ENCODE peak calls at places on chromosomes 4 and X, in five cellular contexts. One of them, this sample, is unnamed. For H3K4me1, the result is how much of the 10 kb centered on the place peaks cover.

GRCh38 chr4:16573181-16573580 is 325.3 kb downstream of the LDB2 start:
- DNase-seq in fibroblast of lung: peak
- DNase-seq in K562: no peak
- DNase-seq in astrocyte: peak
- DNase-seq in MM.1S: no peak
- DNase-seq in this sample: peak

GRCh38 chr4:85028910-85029309 is 62.4 kb upstream of the WDFY3 start:
- DNase-seq in fibroblast of lung: peak
- DNase-seq in K562: peak
- DNase-seq in astrocyte: peak
- DNase-seq in MM.1S: no peak
- DNase-seq in this sample: peak

GRCh38 chrX:5236096-5236495 is 992.6 kb downstream of the NLGN4X start:
- DNase-seq in fibroblast of lung: no peak
- DNase-seq in K562: no peak
- DNase-seq in astrocyte: no peak
- DNase-seq in MM.1S: peak
- DNase-seq in this sample: no peak

GRCh38 chr4:136927172-136927571 is 605.1 kb downstream of the PCDH18 start:
- DNase-seq in fibroblast of lung: peak
- DNase-seq in K562: no peak
- DNase-seq in astrocyte: peak
- DNase-seq in MM.1S: no peak
- DNase-seq in this sample: peak

GRCh38 chr4:186931519-186931918 is 207.9 kb upstream of the FAT1 start:
- DNase-seq in fibroblast of lung: peak
- DNase-seq in K562: no peak
- DNase-seq in astrocyte: peak
- DNase-seq in MM.1S: no peak
- DNase-seq in this sample: peak

GRCh38 chrX:17374619-17375360 is at the start of gene NHS:
- DNase-seq in fibroblast of lung: peak
- DNase-seq in K562: peak
- DNase-seq in astrocyte: peak
- DNase-seq in MM.1S: no peak
- DNase-seq in this sample: peak

GRCh38 chr4:75338352-75338880 is 175.8 kb downstream of the RCHY1 start:
- DNase-seq in fibroblast of lung: no peak
- DNase-seq in K562: no peak
- DNase-seq in astrocyte: no peak
- DNase-seq in MM.1S: no peak
- DNase-seq in this sample: no peak

GRCh38 chrX:48083212-48083611 is 11.8 kb upstream of the ZNF630 start:
- DNase-seq in fibroblast of lung: peak
- DNase-seq in K562: peak
- DNase-seq in astrocyte: peak
- DNase-seq in MM.1S: peak
- DNase-seq in this sample: peak

GRCh38 chr4:88672987-88673386 is 24.6 kb downstream of the NAP1L5 start:
- DNase-seq in fibroblast of lung: peak
- DNase-seq in K562: peak
- DNase-seq in astrocyte: no peak
- DNase-seq in MM.1S: peak
- DNase-seq in this sample: peak

GRCh38 chrX:152958047-152958446 is 35.9 kb downstream of the PNMA5 start:
- DNase-seq in fibroblast of lung: no peak
- DNase-seq in K562: no peak
- DNase-seq in astrocyte: peak
- DNase-seq in MM.1S: no peak
- DNase-seq in this sample: peak
- H3K4me2 ChIP-seq in fibroblast of lung: no peak
- H3K4me2 ChIP-seq in K562: peak
- H3K4me2 ChIP-seq in astrocyte: peak
- H3K4me2 ChIP-seq in MM.1S: no peak
- H3K4me2 ChIP-seq in this sample: peak

GRCh38 chrX:69306063-69306404 is 140.8 kb upstream of the PJA1 start:
- DNase-seq in fibroblast of lung: no peak
- DNase-seq in K562: no peak
- DNase-seq in astrocyte: no peak
- DNase-seq in MM.1S: no peak
- DNase-seq in this sample: no peak

GRCh38 chrX:69307029-69307428 is 141.8 kb upstream of the PJA1 start:
- DNase-seq in fibroblast of lung: no peak
- DNase-seq in K562: no peak
- DNase-seq in astrocyte: no peak
- DNase-seq in MM.1S: no peak
- DNase-seq in this sample: no peak

GRCh38 chrX:69309074-69309792 is 144.0 kb upstream of the PJA1 start:
- DNase-seq in fibroblast of lung: no peak
- DNase-seq in K562: no peak
- DNase-seq in astrocyte: no peak
- DNase-seq in MM.1S: no peak
- DNase-seq in this sample: no peak

GRCh38 chrX:69307736-69308135 is 142.5 kb upstream of the PJA1 start:
- DNase-seq in fibroblast of lung: no peak
- DNase-seq in K562: no peak
- DNase-seq in astrocyte: no peak
- DNase-seq in MM.1S: no peak
- DNase-seq in this sample: no peak

GRCh38 chrX:69305333-69306062 is 140.2 kb upstream of the PJA1 start:
- DNase-seq in fibroblast of lung: no peak
- DNase-seq in K562: no peak
- DNase-seq in astrocyte: no peak
- DNase-seq in MM.1S: no peak
- DNase-seq in this sample: peak
- H3K27ac ChIP-seq in fibroblast of lung: no peak
- H3K27ac ChIP-seq in K562: no peak
- H3K27ac ChIP-seq in astrocyte: no peak
- H3K27ac ChIP-seq in MM.1S: no peak
- H3K27ac ChIP-seq in this sample: no peak

GRCh38 chr4:113499166-113499565 is 262.4 kb downstream of the CAMK2D start:
- DNase-seq in fibroblast of lung: no peak
- DNase-seq in K562: no peak
- DNase-seq in astrocyte: no peak
- DNase-seq in MM.1S: no peak
- DNase-seq in this sample: no peak
- H3K4me1 ChIP-seq in fibroblast of lung: under half
- H3K4me1 ChIP-seq in K562: under half
- H3K4me1 ChIP-seq in astrocyte: under half
- H3K4me1 ChIP-seq in MM.1S: under half
- H3K4me1 ChIP-seq in this sample: under half

GRCh38 chr4:142474398-142475087 is 371.6 kb downstream of the INPP4B start:
- DNase-seq in fibroblast of lung: no peak
- DNase-seq in K562: no peak
- DNase-seq in astrocyte: peak
- DNase-seq in MM.1S: peak
- DNase-seq in this sample: peak
- H3K4me2 ChIP-seq in fibroblast of lung: no peak
- H3K4me2 ChIP-seq in K562: no peak
- H3K4me2 ChIP-seq in astrocyte: no peak
- H3K4me2 ChIP-seq in MM.1S: peak
- H3K4me2 ChIP-seq in this sample: no peak

GRCh38 chr4:82045267-82045666 is 328.5 kb downstream of the HNRNPD start:
- DNase-seq in fibroblast of lung: no peak
- DNase-seq in K562: no peak
- DNase-seq in astrocyte: no peak
- DNase-seq in MM.1S: no peak
- DNase-seq in this sample: no peak

GRCh38 chr4:82043809-82044137 is 330.0 kb downstream of the HNRNPD start:
- DNase-seq in fibroblast of lung: no peak
- DNase-seq in K562: no peak
- DNase-seq in astrocyte: no peak
- DNase-seq in MM.1S: no peak
- DNase-seq in this sample: no peak

GRCh38 chr4:82042042-82042441 is 331.7 kb downstream of the HNRNPD start:
- DNase-seq in fibroblast of lung: no peak
- DNase-seq in K562: no peak
- DNase-seq in astrocyte: no peak
- DNase-seq in MM.1S: no peak
- DNase-seq in this sample: no peak

GRCh38 chr4:82043081-82043808 is 330.5 kb downstream of the HNRNPD start:
- DNase-seq in fibroblast of lung: no peak
- DNase-seq in K562: peak
- DNase-seq in astrocyte: no peak
- DNase-seq in MM.1S: no peak
- DNase-seq in this sample: peak

DNA sequence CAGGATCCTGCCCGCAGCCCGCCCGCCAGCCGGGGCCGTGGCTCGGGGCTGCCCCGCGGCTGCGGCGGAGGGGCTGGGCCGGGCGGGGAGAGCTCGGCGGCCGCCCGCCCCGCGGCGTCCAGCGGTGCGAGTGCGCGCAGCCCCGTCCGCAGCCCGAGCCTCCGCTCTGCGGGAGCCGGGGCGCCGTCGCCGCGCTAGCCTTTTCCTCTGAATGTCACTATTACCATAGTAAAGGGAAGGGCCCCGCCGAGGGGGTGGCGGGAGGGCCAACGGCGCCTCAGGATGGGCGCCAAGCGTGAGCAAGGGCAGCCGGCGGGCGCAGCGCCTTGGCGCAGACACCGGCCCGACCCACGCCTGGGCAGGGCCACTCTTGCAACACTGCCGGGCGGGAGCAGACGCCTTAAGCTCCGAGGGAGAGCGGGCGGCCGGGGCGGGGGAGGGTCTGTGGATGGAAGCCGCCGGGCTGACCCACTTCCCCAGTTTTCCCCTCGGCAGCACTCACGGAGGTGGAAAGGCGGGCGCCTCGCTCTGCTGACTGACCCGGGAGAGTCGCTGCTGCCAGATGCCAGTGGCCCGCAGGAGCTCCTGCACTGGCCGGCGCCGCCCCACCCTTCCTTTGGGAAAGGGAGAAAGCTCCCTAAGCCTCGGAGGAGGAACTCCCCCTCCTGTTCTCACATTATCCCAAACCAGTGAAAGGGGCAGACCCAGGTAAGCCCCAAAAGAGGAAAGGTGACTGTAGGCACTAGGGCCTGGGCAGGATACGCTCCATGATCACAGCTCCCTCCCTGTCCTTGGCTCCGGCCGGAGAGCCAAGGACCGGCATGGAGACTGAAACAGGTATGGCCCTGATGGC is 329.4 kb downstream of the HNRNPD start:
- DNase-seq in fibroblast of lung: peak
- DNase-seq in K562: no peak
- DNase-seq in astrocyte: peak
- DNase-seq in MM.1S: no peak
- DNase-seq in this sample: peak
- H3K27ac ChIP-seq in fibroblast of lung: no peak
- H3K27ac ChIP-seq in K562: no peak
- H3K27ac ChIP-seq in astrocyte: no peak
- H3K27ac ChIP-seq in MM.1S: no peak
- H3K27ac ChIP-seq in this sample: no peak

GRCh38 chrX:129754266-129755024 is 15.7 kb downstream of the XPNPEP2 start:
- DNase-seq in fibroblast of lung: no peak
- DNase-seq in K562: peak
- DNase-seq in astrocyte: no peak
- DNase-seq in MM.1S: no peak
- DNase-seq in this sample: no peak
- H3K4me1 ChIP-seq in fibroblast of lung: under half
- H3K4me1 ChIP-seq in K562: under half
- H3K4me1 ChIP-seq in astrocyte: under half
- H3K4me1 ChIP-seq in MM.1S: under half
- H3K4me1 ChIP-seq in this sample: under half

GRCh38 chr4:22240814-22241213 is 275.1 kb downstream of the ADGRA3 start:
- DNase-seq in fibroblast of lung: no peak
- DNase-seq in K562: no peak
- DNase-seq in astrocyte: no peak
- DNase-seq in MM.1S: no peak
- DNase-seq in this sample: no peak

GRCh38 chr4:22241415-22241814 is 274.5 kb downstream of the ADGRA3 start:
- DNase-seq in fibroblast of lung: no peak
- DNase-seq in K562: no peak
- DNase-seq in astrocyte: no peak
- DNase-seq in MM.1S: no peak
- DNase-seq in this sample: no peak

GRCh38 chr4:22237846-22238513 is 277.9 kb downstream of the ADGRA3 start:
- DNase-seq in fibroblast of lung: peak
- DNase-seq in K562: no peak
- DNase-seq in astrocyte: no peak
- DNase-seq in MM.1S: peak
- DNase-seq in this sample: no peak

GRCh38 chr4:22237155-22237751 is 278.6 kb downstream of the ADGRA3 start:
- DNase-seq in fibroblast of lung: peak
- DNase-seq in K562: peak
- DNase-seq in astrocyte: no peak
- DNase-seq in MM.1S: peak
- DNase-seq in this sample: peak

DNA sequence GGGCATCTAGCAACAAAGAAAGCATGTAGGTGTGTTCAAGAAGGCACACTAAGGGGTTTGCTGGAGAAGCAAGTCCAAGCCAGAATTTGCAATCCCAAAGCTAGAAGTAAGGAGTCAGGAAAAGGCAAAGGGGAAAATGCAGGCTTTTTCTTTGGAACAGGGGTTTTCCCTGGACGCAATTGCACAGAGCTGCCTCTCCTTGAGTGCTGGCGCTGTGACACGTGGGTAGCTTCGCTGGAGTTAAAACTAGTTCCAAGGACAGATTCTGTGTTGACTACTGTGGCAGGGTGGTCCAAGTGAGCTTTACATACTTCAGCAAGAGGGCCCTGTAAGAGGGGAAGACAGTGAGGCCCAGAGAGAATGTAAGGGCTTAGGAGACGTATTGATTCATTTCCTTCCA is 277.1 kb downstream of the ADGRA3 start:
- DNase-seq in fibroblast of lung: no peak
- DNase-seq in K562: no peak
- DNase-seq in astrocyte: no peak
- DNase-seq in MM.1S: no peak
- DNase-seq in this sample: peak
- H3K4me2 ChIP-seq in fibroblast of lung: no peak
- H3K4me2 ChIP-seq in K562: no peak
- H3K4me2 ChIP-seq in astrocyte: no peak
- H3K4me2 ChIP-seq in MM.1S: no peak
- H3K4me2 ChIP-seq in this sample: no peak

GRCh38 chrX:39839371-39839770 is 258.4 kb downstream of the BCOR start:
- DNase-seq in fibroblast of lung: no peak
- DNase-seq in K562: no peak
- DNase-seq in astrocyte: no peak
- DNase-seq in MM.1S: no peak
- DNase-seq in this sample: no peak

GRCh38 chrX:39843318-39843717 is 254.4 kb downstream of the BCOR start:
- DNase-seq in fibroblast of lung: no peak
- DNase-seq in K562: no peak
- DNase-seq in astrocyte: no peak
- DNase-seq in MM.1S: no peak
- DNase-seq in this sample: no peak

GRCh38 chrX:39837688-39838087 is 260.1 kb downstream of the BCOR start:
- DNase-seq in fibroblast of lung: no peak
- DNase-seq in K562: no peak
- DNase-seq in astrocyte: no peak
- DNase-seq in MM.1S: no peak
- DNase-seq in this sample: no peak

GRCh38 chrX:39841604-39842003 is 256.2 kb downstream of the BCOR start:
- DNase-seq in fibroblast of lung: no peak
- DNase-seq in K562: no peak
- DNase-seq in astrocyte: no peak
- DNase-seq in MM.1S: no peak
- DNase-seq in this sample: no peak

GRCh38 chrX:39840141-39841126 is 257.3 kb downstream of the BCOR start:
- DNase-seq in fibroblast of lung: no peak
- DNase-seq in K562: no peak
- DNase-seq in astrocyte: no peak
- DNase-seq in MM.1S: no peak
- DNase-seq in this sample: no peak
- H3K27ac ChIP-seq in fibroblast of lung: no peak
- H3K27ac ChIP-seq in K562: no peak
- H3K27ac ChIP-seq in astrocyte: no peak
- H3K27ac ChIP-seq in MM.1S: no peak
- H3K27ac ChIP-seq in this sample: no peak